ENCODE peak calls at places on chromosomes 12 and 14, in ten cellular contexts. F, P, Q, O, G, J, C, R, N and I are unnamed samples.

GRCh38 chr14:45610303-45610702 is 357.3 kb upstream of the MIS18BP1 start:
- DNase-seq in F (no peak), P (no peak), Q (no peak), O (no peak), G (no peak), J (no peak), C (no peak), R (peak; percentile 21), N (peak; percentile 52), I (no peak)

GRCh38 chr12:49230810-49231209 is 34.1 kb upstream of the TUBA1C start:
- DNase-seq in F (no peak), P (no peak), Q (no peak), O (no peak), G (no peak), J (no peak), C (no peak), R (no peak), N (no peak), I (no peak)

GRCh38 chr14:71225108-71225507 is 317.8 kb downstream of the PCNX1 start:
- DNase-seq in F (no peak), P (no peak), Q (no peak), O (no peak), G (no peak), J (no peak), C (no peak), R (no peak), N (no peak), I (no peak)

GRCh38 chr12:102757154-102757873 is 159.7 kb downstream of the PAH start:
- DNase-seq in F (peak; percentile 75), P (peak; percentile 64), Q (no peak), O (no peak), G (no peak), J (peak; percentile 67), C (no peak), R (no peak), N (no peak), I (no peak)

GRCh38 chr14:55938249-55938791 is 179.9 kb upstream of the PELI2 start:
- DNase-seq in F (no peak), P (peak; percentile 45), Q (no peak), O (no peak), G (no peak), J (peak; percentile 55), C (no peak), R (no peak), N (no peak), I (no peak)

GRCh38 chr14:73909681-73910080 is 23.0 kb downstream of the ZNF410 start:
- DNase-seq in F (no peak), P (no peak), Q (no peak), O (no peak), G (no peak), J (no peak), C (no peak), R (no peak), N (no peak), I (no peak)

GRCh38 chr14:99274346-99275221 is 2.6 kb upstream of the BCL11B start:
- DNase-seq in F (peak; percentile 79), P (peak; percentile 34), Q (peak; percentile 83), O (peak; percentile 98), G (peak; percentile 72), J (peak; percentile 23), C (peak; percentile 38), R (peak; percentile 96), N (peak; percentile 46), I (peak; percentile 86)

GRCh38 chr14:96761066-96761465 is 36.1 kb upstream of the VRK1 start:
- DNase-seq in F (no peak), P (no peak), Q (no peak), O (no peak), G (peak; percentile 63), J (no peak), C (no peak), R (no peak), N (no peak), I (no peak)

GRCh38 chr12:114688256-114688845 is 4.4 kb upstream of the TBX3 start:
- DNase-seq in F (no peak), P (no peak), Q (no peak), O (peak; percentile 67), G (no peak), J (no peak), C (no peak), R (peak; percentile 61), N (no peak), I (no peak)

GRCh38 chr14:74954232-74954946 is 1.0 kb downstream of the PGF start:
- DNase-seq in F (no peak), P (no peak), Q (no peak), O (no peak), G (no peak), J (no peak), C (no peak), R (no peak), N (peak; percentile 52), I (no peak)

GRCh38 chr12:31732926-31733548 is 4.2 kb upstream of the AMN1 start:
- DNase-seq in F (no peak), P (no peak), Q (no peak), O (peak; percentile 87), G (no peak), J (no peak), C (no peak), R (peak; percentile 88), N (peak; percentile 85), I (no peak)

GRCh38 chr12:72098622-72099021 is 160.0 kb downstream of the TPH2 start:
- DNase-seq in F (no peak), P (no peak), Q (no peak), O (no peak), G (no peak), J (no peak), C (no peak), R (no peak), N (no peak), I (no peak)

GRCh38 chr12:54164402-54165145 is 24.2 kb downstream of the SMUG1 start:
- DNase-seq in F (no peak), P (no peak), Q (no peak), O (peak; percentile 77), G (no peak), J (no peak), C (no peak), R (peak; percentile 52), N (no peak), I (no peak)

GRCh38 chr14:25400607-25401206 is 350.8 kb upstream of the STXBP6 start:
- DNase-seq in F (no peak), P (peak; percentile 6), Q (peak; percentile 66), O (peak; percentile 81), G (no peak), J (no peak), C (peak; percentile 24), R (peak; percentile 83), N (peak; percentile 26), I (peak; percentile 75)

GRCh38 chr12:123065666-123066457 is 85.0 kb downstream of the PITPNM2 start:
- DNase-seq in F (peak; percentile 53), P (no peak), Q (no peak), O (no peak), G (no peak), J (no peak), C (no peak), R (no peak), N (no peak), I (no peak)

DNA sequence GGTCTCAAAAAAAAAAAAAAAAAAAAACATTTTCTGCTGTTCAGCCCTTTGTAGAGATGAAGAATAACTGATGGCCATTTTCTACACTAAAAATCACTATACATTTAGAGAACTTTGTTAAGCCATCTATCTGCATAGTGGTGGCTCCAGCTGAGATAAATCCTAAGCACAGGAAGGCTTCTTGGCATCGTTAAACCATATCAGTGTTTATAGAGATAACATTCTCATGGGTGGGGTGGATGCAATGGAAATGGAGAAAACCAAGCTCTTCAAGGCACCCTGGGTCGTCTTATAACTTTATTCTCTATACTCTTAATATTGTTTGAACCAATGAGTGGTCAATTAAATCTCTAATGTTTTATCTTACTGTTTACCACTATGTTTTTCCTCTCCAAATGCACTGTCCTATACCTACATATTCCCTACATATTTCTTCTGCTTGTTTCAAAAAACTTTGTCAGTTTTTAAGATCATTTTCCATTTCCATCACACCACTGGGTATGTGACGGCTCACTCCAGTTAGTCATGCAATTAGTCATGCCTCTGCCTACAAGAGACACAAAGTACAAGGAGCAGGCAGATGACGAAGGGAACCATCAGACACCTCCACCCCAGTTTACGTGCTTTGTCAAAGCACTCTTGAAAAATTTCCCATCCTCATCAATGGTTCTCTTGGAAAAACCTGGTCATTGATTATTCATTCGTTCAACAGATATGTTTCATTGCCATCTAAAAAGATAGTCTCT is 119.4 kb upstream of the OVCH1 start:
- DNase-seq in F (no peak), P (no peak), Q (peak; percentile 67), O (no peak), G (no peak), J (no peak), C (no peak), R (no peak), N (peak; percentile 94), I (no peak)
- H3K27ac ChIP-seq in F (no peak overlapping the region), P (no peak overlapping the region), Q (no peak overlapping the region), O (no peak overlapping the region), G (no peak overlapping the region), J (no peak overlapping the region), C (no peak overlapping the region), R (no peak overlapping the region), N (no peak overlapping the region), I (no peak overlapping the region)

DNA sequence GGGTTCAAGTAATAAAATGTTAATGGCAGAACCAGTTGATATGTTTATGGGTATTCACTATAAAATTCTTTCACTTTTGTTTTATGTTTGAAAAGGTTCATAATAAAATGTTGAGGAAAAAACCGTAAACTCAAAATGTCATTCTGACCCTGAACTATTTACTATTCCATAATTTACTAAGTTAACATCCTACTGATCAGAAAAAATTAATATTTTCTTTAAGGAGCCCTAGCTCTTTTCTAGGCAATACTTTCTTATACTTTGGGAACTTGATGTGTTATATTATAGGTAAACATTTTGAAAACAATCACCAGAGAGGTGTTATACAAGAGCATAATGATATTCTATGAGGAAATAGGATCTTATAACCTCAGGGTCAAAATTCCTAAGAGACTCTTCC is 334.6 kb downstream of the ZFP36L1 start:
- DNase-seq in F (no peak), P (no peak), Q (no peak), O (no peak), G (no peak), J (no peak), C (no peak), R (no peak), N (no peak), I (no peak)
- H3K27ac ChIP-seq in F (no peak overlapping the region), P (no peak overlapping the region), Q (no peak overlapping the region), O (no peak overlapping the region), G (no peak overlapping the region), J (peak overlapping the region; percentile 62), C (peak overlapping the region; percentile 76), R (no peak overlapping the region), N (no peak overlapping the region), I (no peak overlapping the region)

DNA sequence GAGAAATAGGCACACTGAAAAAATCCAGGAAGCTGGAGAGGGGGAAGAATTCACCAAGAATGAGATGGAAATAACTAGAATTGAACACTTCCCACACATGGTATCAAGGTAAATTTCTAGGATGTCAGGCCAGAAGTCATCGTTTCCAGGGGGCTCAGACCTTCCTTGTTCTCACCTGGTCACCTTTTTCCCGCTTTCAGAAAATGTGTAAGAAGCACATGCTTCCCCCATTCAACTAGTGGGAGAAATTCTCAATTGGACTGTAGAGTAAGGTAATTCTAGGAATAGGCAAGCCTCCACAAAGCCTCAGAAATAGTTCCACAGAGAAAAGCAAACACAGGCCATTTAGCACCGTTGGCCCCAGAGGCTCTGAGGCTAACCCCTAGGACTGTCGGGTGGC is 2.8 kb upstream of the PTMS start:
- DNase-seq in F (no peak), P (no peak), Q (no peak), O (no peak), G (no peak), J (no peak), C (no peak), R (no peak), N (no peak), I (no peak)
- H3K27ac ChIP-seq in F (peak overlapping the region; percentile 91), P (peak overlapping the region; percentile 91), Q (peak overlapping the region; percentile 94), O (peak overlapping the region; percentile 40), G (peak overlapping the region; percentile 82), J (peak overlapping the region; percentile 97), C (peak overlapping the region; percentile 99), R (peak overlapping the region; percentile 83), N (peak overlapping the region; percentile 97), I (peak overlapping the region; percentile 83)

GRCh38 chr14:104826197-104826857 is 25.4 kb downstream of the ZBTB42 start:
- DNase-seq in F (peak; percentile 97), P (peak; percentile 90), Q (peak; percentile 96), O (peak; percentile 99), G (peak; percentile 92), J (peak; percentile 91), C (peak; percentile 92), R (peak; percentile 84), N (peak; percentile 80), I (peak; percentile 96)
- H3K27ac ChIP-seq in F (no peak overlapping the region), P (peak overlapping the region; percentile 53), Q (peak overlapping the region; percentile 74), O (no peak overlapping the region), G (peak overlapping the region; percentile 4), J (peak overlapping the region; percentile 62), C (peak overlapping the region; percentile 76), R (no peak overlapping the region), N (no peak overlapping the region), I (peak overlapping the region; percentile 53)